ENCODE peak calls at places on chromosomes 5 and 9, in five cellular contexts. One of them, this sample, is unnamed.

GRCh38 chr5:59264641-59265245 is 628.8 kb downstream of the PDE4D start:
- DNase-seq in K562: no peak
- DNase-seq in IMR-90: no peak
- DNase-seq in SK-N-SH: no peak
- DNase-seq in GM12878: no peak
- DNase-seq in this sample: no peak

GRCh38 chr5:68279960-68280359 is 64.4 kb downstream of the PIK3R1 start:
- DNase-seq in K562: peak; percentile 16
- DNase-seq in IMR-90: no peak
- DNase-seq in SK-N-SH: no peak
- DNase-seq in GM12878: no peak
- DNase-seq in this sample: no peak

GRCh38 chr9:111959468-111959941 is 62.9 kb downstream of the UGCG start:
- DNase-seq in K562: no peak
- DNase-seq in IMR-90: peak; percentile 89
- DNase-seq in SK-N-SH: no peak
- DNase-seq in GM12878: no peak
- DNase-seq in this sample: peak; percentile 75

GRCh38 chr9:135108801-135109500 is 21.5 kb downstream of the OLFM1 start:
- DNase-seq in K562: no peak
- DNase-seq in IMR-90: no peak
- DNase-seq in SK-N-SH: no peak
- DNase-seq in GM12878: no peak
- DNase-seq in this sample: no peak

GRCh38 chr9:33349743-33350142 is 52.6 kb downstream of the AQP7 start:
- DNase-seq in K562: no peak
- DNase-seq in IMR-90: no peak
- DNase-seq in SK-N-SH: no peak
- DNase-seq in GM12878: no peak
- DNase-seq in this sample: no peak

GRCh38 chr5:39755986-39756385 is 331.2 kb upstream of the DAB2 start:
- DNase-seq in K562: peak; percentile 17
- DNase-seq in IMR-90: peak; percentile 96
- DNase-seq in SK-N-SH: no peak
- DNase-seq in GM12878: no peak
- DNase-seq in this sample: peak; percentile 86

GRCh38 chr9:82106536-82106935 is 118.0 kb downstream of the SPATA31D1 start:
- DNase-seq in K562: no peak
- DNase-seq in IMR-90: no peak
- DNase-seq in SK-N-SH: no peak
- DNase-seq in GM12878: no peak
- DNase-seq in this sample: no peak

GRCh38 chr5:107869459-107870115 is 198.8 kb upstream of the EFNA5 start:
- DNase-seq in K562: no peak
- DNase-seq in IMR-90: peak; percentile 84
- DNase-seq in SK-N-SH: no peak
- DNase-seq in GM12878: no peak
- DNase-seq in this sample: peak; percentile 35

GRCh38 chr9:125189011-125189360 is 617 bp downstream of the PPP6C start:
- DNase-seq in K562: no peak
- DNase-seq in IMR-90: no peak
- DNase-seq in SK-N-SH: peak; percentile 51
- DNase-seq in GM12878: no peak
- DNase-seq in this sample: no peak

GRCh38 chr5:71894091-71894490 is 175.0 kb downstream of the CARTPT start:
- DNase-seq in K562: no peak
- DNase-seq in IMR-90: no peak
- DNase-seq in SK-N-SH: no peak
- DNase-seq in GM12878: no peak
- DNase-seq in this sample: no peak

GRCh38 chr9:136856078-136856474 is 3.9 kb downstream of the MAMDC4 start:
- DNase-seq in K562: no peak
- DNase-seq in IMR-90: no peak
- DNase-seq in SK-N-SH: no peak
- DNase-seq in GM12878: no peak
- DNase-seq in this sample: no peak

GRCh38 chr5:169939731-169940130 is 40.6 kb downstream of the INSYN2B start:
- DNase-seq in K562: no peak
- DNase-seq in IMR-90: no peak
- DNase-seq in SK-N-SH: no peak
- DNase-seq in GM12878: no peak
- DNase-seq in this sample: no peak

GRCh38 chr5:178389796-178390195 is 157.2 kb upstream of the PHYKPL start:
- DNase-seq in K562: no peak
- DNase-seq in IMR-90: no peak
- DNase-seq in SK-N-SH: no peak
- DNase-seq in GM12878: no peak
- DNase-seq in this sample: no peak

GRCh38 chr9:14542071-14542470 is 151.2 kb downstream of the ZDHHC21 start:
- DNase-seq in K562: no peak
- DNase-seq in IMR-90: no peak
- DNase-seq in SK-N-SH: no peak
- DNase-seq in GM12878: no peak
- DNase-seq in this sample: no peak

GRCh38 chr5:34412769-34413168 is 243.4 kb upstream of the RAI14 start:
- DNase-seq in K562: no peak
- DNase-seq in IMR-90: peak; percentile 65
- DNase-seq in SK-N-SH: no peak
- DNase-seq in GM12878: no peak
- DNase-seq in this sample: no peak

GRCh38 chr5:155485344-155485743 is 471.8 kb downstream of the KIF4B start:
- DNase-seq in K562: no peak
- DNase-seq in IMR-90: no peak
- DNase-seq in SK-N-SH: no peak
- DNase-seq in GM12878: no peak
- DNase-seq in this sample: no peak

GRCh38 chr5:91318727-91319126 is 64.4 kb downstream of the ARRDC3 start:
- DNase-seq in K562: no peak
- DNase-seq in IMR-90: no peak
- DNase-seq in SK-N-SH: no peak
- DNase-seq in GM12878: no peak
- DNase-seq in this sample: no peak

GRCh38 chr9:122392714-122393113 is 21.9 kb downstream of the PTGS1 start:
- DNase-seq in K562: no peak
- DNase-seq in IMR-90: no peak
- DNase-seq in SK-N-SH: no peak
- DNase-seq in GM12878: no peak
- DNase-seq in this sample: no peak

GRCh38 chr5:154312571-154312970 is 122.0 kb downstream of the GALNT10 start:
- DNase-seq in K562: no peak
- DNase-seq in IMR-90: peak; percentile 40
- DNase-seq in SK-N-SH: no peak
- DNase-seq in GM12878: no peak
- DNase-seq in this sample: peak; percentile 21

GRCh38 chr5:60604771-60605170 is 95.2 kb downstream of the DEPDC1B start:
- DNase-seq in K562: no peak
- DNase-seq in IMR-90: no peak
- DNase-seq in SK-N-SH: no peak
- DNase-seq in GM12878: no peak
- DNase-seq in this sample: no peak

GRCh38 chr5:143812085-143812705 is at the start of gene HMHB1:
- DNase-seq in K562: no peak
- DNase-seq in IMR-90: no peak
- DNase-seq in SK-N-SH: no peak
- DNase-seq in GM12878: no peak
- DNase-seq in this sample: no peak

GRCh38 chr5:180975338-180975737 is 13.3 kb upstream of the BTNL3 start:
- DNase-seq in K562: no peak
- DNase-seq in IMR-90: no peak
- DNase-seq in SK-N-SH: no peak
- DNase-seq in GM12878: peak; percentile 83
- DNase-seq in this sample: no peak
- TF ChIP-seq RCOR1 in K562: no peak
- TF ChIP-seq RCOR1 in IMR-90: no peak
- TF ChIP-seq RCOR1 in SK-N-SH: no peak
- TF ChIP-seq RCOR1 in GM12878: no peak
- TF ChIP-seq RCOR1 in this sample: no peak

GRCh38 chr9:31136524-31136923 is 1247.9 kb upstream of the ACO1 start:
- DNase-seq in K562: no peak
- DNase-seq in IMR-90: no peak
- DNase-seq in SK-N-SH: no peak
- DNase-seq in GM12878: no peak
- DNase-seq in this sample: no peak
- TF ChIP-seq RCOR1 in K562: no peak
- TF ChIP-seq RCOR1 in IMR-90: no peak
- TF ChIP-seq RCOR1 in SK-N-SH: no peak
- TF ChIP-seq RCOR1 in GM12878: no peak
- TF ChIP-seq RCOR1 in this sample: no peak

DNA sequence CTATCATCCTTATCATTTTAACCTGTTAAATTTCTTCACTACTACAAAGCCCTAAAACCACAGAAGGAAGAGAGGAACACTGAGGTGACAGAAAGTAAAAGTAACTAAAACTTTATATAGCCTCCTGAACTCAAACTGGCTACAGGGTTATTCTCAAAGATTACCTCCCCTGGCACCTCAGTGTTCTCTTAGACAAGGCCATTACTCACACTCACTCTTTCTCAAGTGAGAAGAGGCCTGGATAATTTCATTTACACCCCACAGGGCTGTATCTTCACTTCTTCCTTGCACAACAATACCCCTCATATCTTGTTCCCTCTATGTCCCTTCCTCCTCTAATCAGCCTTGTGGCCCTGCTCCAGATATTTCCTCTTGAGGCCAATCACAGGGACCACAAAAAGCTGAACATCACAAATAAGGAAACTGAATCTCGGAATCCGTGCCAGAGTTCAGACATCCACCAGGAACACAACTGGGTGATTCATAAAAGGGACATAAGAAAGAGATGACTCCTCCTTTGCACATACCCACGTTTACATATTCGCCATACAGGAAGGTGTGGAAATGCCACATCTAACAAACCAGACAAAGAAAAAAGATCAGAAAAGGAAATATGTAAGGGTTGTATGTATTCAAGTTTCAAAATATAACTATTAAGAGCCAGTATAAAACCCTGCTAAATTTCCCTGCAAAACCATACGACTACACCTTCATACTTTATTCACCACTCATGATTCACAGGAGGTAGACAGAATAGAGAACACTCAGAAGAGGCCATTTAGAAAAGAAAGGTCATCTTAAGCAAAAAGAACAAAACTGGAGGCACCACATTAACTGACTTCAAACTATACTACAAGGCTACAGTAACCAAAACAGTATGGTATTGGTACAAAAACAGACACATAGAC is 1.7 kb upstream of the KLHL3 start:
- DNase-seq in K562: no peak
- DNase-seq in IMR-90: peak; percentile 74
- DNase-seq in SK-N-SH: no peak
- DNase-seq in GM12878: no peak
- DNase-seq in this sample: no peak
- TF ChIP-seq RCOR1 in K562: no peak
- TF ChIP-seq RCOR1 in IMR-90: no peak
- TF ChIP-seq RCOR1 in SK-N-SH: no peak
- TF ChIP-seq RCOR1 in GM12878: no peak
- TF ChIP-seq RCOR1 in this sample: no peak

GRCh38 chr5:172031894-172032461 is 25.5 kb upstream of the FBXW11 start:
- DNase-seq in K562: no peak
- DNase-seq in IMR-90: no peak
- DNase-seq in SK-N-SH: no peak
- DNase-seq in GM12878: no peak
- DNase-seq in this sample: no peak
- TF ChIP-seq RCOR1 in K562: no peak
- TF ChIP-seq RCOR1 in IMR-90: no peak
- TF ChIP-seq RCOR1 in SK-N-SH: no peak
- TF ChIP-seq RCOR1 in GM12878: no peak
- TF ChIP-seq RCOR1 in this sample: no peak

GRCh38 chr5:96088676-96089075 is 127.0 kb upstream of the ELL2 start:
- DNase-seq in K562: no peak
- DNase-seq in IMR-90: no peak
- DNase-seq in SK-N-SH: peak; percentile 17
- DNase-seq in GM12878: no peak
- DNase-seq in this sample: no peak
- TF ChIP-seq RCOR1 in K562: no peak
- TF ChIP-seq RCOR1 in IMR-90: no peak
- TF ChIP-seq RCOR1 in SK-N-SH: no peak
- TF ChIP-seq RCOR1 in GM12878: no peak
- TF ChIP-seq RCOR1 in this sample: no peak

DNA sequence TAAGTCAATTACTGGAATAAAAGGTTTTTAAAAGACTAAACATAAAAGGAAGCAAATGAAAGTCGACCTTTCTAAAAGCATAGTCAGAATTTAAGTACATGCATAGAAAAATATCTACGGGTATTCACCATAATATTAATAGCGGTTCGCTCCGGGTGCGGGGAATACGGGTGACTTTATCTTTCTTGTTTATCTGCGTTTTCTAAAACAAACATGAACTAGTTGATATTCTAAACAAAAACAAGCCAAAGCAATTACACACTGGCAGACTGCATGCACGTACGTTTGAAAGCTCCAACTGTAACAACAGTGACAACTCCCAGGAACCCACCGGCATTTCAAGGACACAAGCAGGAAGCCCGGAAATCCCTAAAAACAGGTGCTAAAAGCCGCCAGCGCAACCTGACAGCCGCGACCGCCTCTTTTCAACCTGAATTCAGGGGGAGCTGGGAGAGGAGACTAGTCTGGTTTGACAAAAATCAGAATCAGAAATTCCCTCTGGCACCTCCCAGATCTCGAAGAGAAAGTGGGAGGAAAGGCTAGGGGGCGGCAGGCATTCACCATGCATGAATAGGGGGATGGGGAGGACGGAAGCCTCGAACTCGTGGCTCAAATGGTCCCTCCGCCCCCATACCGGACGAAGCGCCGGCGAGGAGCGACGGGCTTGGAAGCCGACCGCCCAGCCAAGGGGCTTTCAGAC is 512 bp downstream of the PANK3 start:
- DNase-seq in K562: no peak
- DNase-seq in IMR-90: no peak
- DNase-seq in SK-N-SH: peak; percentile 73
- DNase-seq in GM12878: no peak
- DNase-seq in this sample: peak; percentile 55
- TF ChIP-seq RCOR1 in K562: no peak
- TF ChIP-seq RCOR1 in IMR-90: no peak
- TF ChIP-seq RCOR1 in SK-N-SH: no peak
- TF ChIP-seq RCOR1 in GM12878: no peak
- TF ChIP-seq RCOR1 in this sample: no peak

DNA sequence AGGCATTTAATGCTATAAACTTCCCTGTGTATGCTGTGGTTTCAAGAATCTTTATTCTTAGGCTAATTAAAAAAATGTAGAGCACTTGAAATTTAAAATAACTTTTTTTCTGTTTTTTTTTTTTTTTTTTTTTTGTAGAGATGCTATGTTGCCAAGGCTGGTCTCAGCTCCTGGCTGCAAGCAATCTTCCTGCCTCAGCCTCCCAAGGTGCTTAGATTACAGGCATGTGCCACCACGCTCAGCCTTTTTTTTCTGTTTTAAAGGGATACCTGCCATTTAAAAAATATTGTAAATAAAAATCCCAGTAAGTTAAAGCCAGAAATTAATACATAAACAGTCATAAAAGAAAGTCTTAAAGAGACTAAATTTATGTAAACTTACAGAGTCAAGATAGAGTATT is 91.0 kb downstream of the SERINC5 start:
- DNase-seq in K562: no peak
- DNase-seq in IMR-90: no peak
- DNase-seq in SK-N-SH: no peak
- DNase-seq in GM12878: no peak
- DNase-seq in this sample: no peak
- TF ChIP-seq RCOR1 in K562: no peak
- TF ChIP-seq RCOR1 in IMR-90: no peak
- TF ChIP-seq RCOR1 in SK-N-SH: no peak
- TF ChIP-seq RCOR1 in GM12878: no peak
- TF ChIP-seq RCOR1 in this sample: no peak